ENCODE peak calls at places on chromosomes 12 and 14, in nine cellular contexts. E is IMR-90, I is pancreas, X is stomach, W is HepG2, R is OCI-LY7, N is HFFc6, D is SK-N-SH, G is Peyer's patch. U is an unnamed sample.

GRCh38 chr12:46839964-46840363 is 14.2 kb upstream of the SLC38A4 start:
- DNase-seq in E (peak), I (no peak), X (no peak), W (peak), R (no peak), N (no peak), D (no peak), G (no peak), U (no peak)

GRCh38 chr14:97179573-97179972 is 382.4 kb downstream of the VRK1 start:
- DNase-seq in E (no peak), I (no peak), X (no peak), W (no peak), R (no peak), N (no peak), D (no peak), G (no peak), U (no peak)

GRCh38 chr14:76720382-76720813 is 40.9 kb upstream of the VASH1 start:
- DNase-seq in E (peak), I (peak), X (peak), W (peak), R (peak), N (no peak), D (peak), G (peak), U (peak)

GRCh38 chr12:109446869-109447268 is 30.2 kb downstream of the KCTD10 start:
- DNase-seq in E (no peak), I (no peak), X (no peak), W (no peak), R (no peak), N (no peak), D (no peak), G (no peak), U (no peak)

GRCh38 chr12:27802936-27803335 is 22.9 kb upstream of the MANSC4 start:
- DNase-seq in E (no peak), I (no peak), X (no peak), W (no peak), R (no peak), N (no peak), D (no peak), G (no peak), U (no peak)

GRCh38 chr14:82075566-82075965 is 541.9 kb upstream of the SEL1L start:
- DNase-seq in E (no peak), I (peak), X (peak), W (no peak), R (peak), N (no peak), D (no peak), G (no peak), U (peak)

GRCh38 chr12:120474092-120474960 is 4.8 kb upstream of the SRSF9 start:
- DNase-seq in E (peak), I (no peak), X (no peak), W (no peak), R (no peak), N (peak), D (peak), G (no peak), U (no peak)

GRCh38 chr12:19369691-19370148 is 69.6 kb upstream of the AEBP2 start:
- DNase-seq in E (peak), I (no peak), X (no peak), W (no peak), R (no peak), N (peak), D (no peak), G (no peak), U (no peak)

GRCh38 chr14:34851395-34851794 is 23.8 kb downstream of the BAZ1A start:
- DNase-seq in E (peak), I (no peak), X (no peak), W (no peak), R (no peak), N (no peak), D (no peak), G (no peak), U (no peak)

GRCh38 chr12:95687937-95688336 is 102.6 kb downstream of the NTN4 start:
- DNase-seq in E (no peak), I (no peak), X (no peak), W (no peak), R (no peak), N (no peak), D (no peak), G (no peak), U (no peak)

GRCh38 chr12:402127-402456 is 648 bp downstream of the CCDC77 start:
- DNase-seq in E (peak), I (no peak), X (no peak), W (peak), R (peak), N (peak), D (peak), G (no peak), U (peak)

GRCh38 chr14:89325299-89325883 is 91.6 kb downstream of the FOXN3 start:
- DNase-seq in E (no peak), I (no peak), X (no peak), W (peak), R (no peak), N (no peak), D (no peak), G (no peak), U (no peak)

GRCh38 chr12:70645494-70646317 is 8.5 kb upstream of the PTPRB start:
- DNase-seq in E (peak), I (peak), X (peak), W (peak), R (no peak), N (peak), D (no peak), G (peak), U (peak)

GRCh38 chr14:104377256-104377655 is 202.3 kb upstream of the C14orf180 start:
- DNase-seq in E (no peak), I (no peak), X (no peak), W (no peak), R (no peak), N (no peak), D (no peak), G (no peak), U (no peak)

GRCh38 chr12:96302706-96303310 is 97.4 kb downstream of the CDK17 start:
- DNase-seq in E (no peak), I (no peak), X (no peak), W (no peak), R (no peak), N (no peak), D (no peak), G (no peak), U (no peak)

GRCh38 chr14:73800970-73801515 is 50.6 kb upstream of the PTGR2 start:
- DNase-seq in E (no peak), I (no peak), X (no peak), W (no peak), R (no peak), N (no peak), D (no peak), G (peak), U (no peak)

GRCh38 chr12:54285150-54286041 is 4.9 kb downstream of the HNRNPA1 start:
- DNase-seq in E (no peak), I (no peak), X (no peak), W (no peak), R (no peak), N (no peak), D (no peak), G (no peak), U (no peak)

GRCh38 chr12:64528616-64529015 is 76.7 kb downstream of the TBK1 start:
- DNase-seq in E (peak), I (no peak), X (no peak), W (no peak), R (no peak), N (no peak), D (peak), G (no peak), U (no peak)

GRCh38 chr12:64526859-64527258 is 74.9 kb downstream of the TBK1 start:
- DNase-seq in E (no peak), I (no peak), X (no peak), W (no peak), R (no peak), N (no peak), D (peak), G (no peak), U (no peak)

GRCh38 chr12:64522807-64523206 is 70.9 kb downstream of the TBK1 start:
- DNase-seq in E (peak), I (no peak), X (no peak), W (no peak), R (no peak), N (peak), D (no peak), G (no peak), U (no peak)

GRCh38 chr12:64522316-64522715 is 70.4 kb downstream of the TBK1 start:
- DNase-seq in E (peak), I (no peak), X (no peak), W (no peak), R (no peak), N (peak), D (no peak), G (no peak), U (no peak)

GRCh38 chr12:64525461-64526160 is 73.7 kb downstream of the TBK1 start:
- DNase-seq in E (no peak), I (no peak), X (no peak), W (no peak), R (no peak), N (no peak), D (no peak), G (no peak), U (no peak)
- TF ChIP-seq CTCF in E (no peak), I (no peak), X (no peak), W (no peak), R (no peak), N (no peak), D (no peak), G (no peak), U (no peak)

GRCh38 chr14:99590746-99591555 is 13.1 kb downstream of the CCDC85C start:
- DNase-seq in E (peak), I (no peak), X (no peak), W (no peak), R (no peak), N (peak), D (peak), G (no peak), U (no peak)

GRCh38 chr14:99586761-99587462 is 17.1 kb downstream of the CCDC85C start:
- DNase-seq in E (no peak), I (no peak), X (no peak), W (no peak), R (no peak), N (no peak), D (no peak), G (no peak), U (no peak)

GRCh38 chr14:99589651-99590530 is 14.1 kb downstream of the CCDC85C start:
- DNase-seq in E (no peak), I (no peak), X (no peak), W (no peak), R (no peak), N (no peak), D (no peak), G (no peak), U (no peak)

GRCh38 chr14:99587463-99588278 is 16.3 kb downstream of the CCDC85C start:
- DNase-seq in E (no peak), I (no peak), X (no peak), W (no peak), R (no peak), N (no peak), D (no peak), G (no peak), U (no peak)

GRCh38 chr14:99589031-99589441 is 15.0 kb downstream of the CCDC85C start:
- DNase-seq in E (no peak), I (no peak), X (no peak), W (no peak), R (no peak), N (no peak), D (no peak), G (no peak), U (no peak)
- TF ChIP-seq CTCF in E (no peak), I (no peak), X (no peak), W (no peak), R (no peak), N (no peak), D (no peak), G (no peak), U (no peak)

GRCh38 chr12:102300824-102301461 is 103.3 kb upstream of the PMCH start:
- DNase-seq in E (peak), I (peak), X (no peak), W (peak), R (peak), N (peak), D (peak), G (no peak), U (peak)
- TF ChIP-seq CTCF in E (peak), I (peak), X (no peak), W (peak), R (peak), N (peak), D (peak), G (peak), U (no peak)

GRCh38 chr14:65170768-65171251 is 68.5 kb upstream of the MAX start:
- DNase-seq in E (peak), I (no peak), X (no peak), W (no peak), R (peak), N (peak), D (peak), G (peak), U (peak)
- TF ChIP-seq CTCF in E (peak), I (no peak), X (no peak), W (peak), R (peak), N (peak), D (peak), G (peak), U (no peak)

GRCh38 chr14:20970983-20971704 is 15.9 kb downstream of the RNASE2 start:
- DNase-seq in E (peak), I (peak), X (peak), W (peak), R (peak), N (peak), D (peak), G (peak), U (peak)
- TF ChIP-seq CTCF in E (peak), I (peak), X (no peak), W (peak), R (peak), N (peak), D (peak), G (peak), U (peak)

U was measured in endothelial cell.